ENCODE peak calls at places on chromosomes 11 and 22, in seven cellular contexts. A is coronary artery, Y is mesothelial cell of epicardium, O is Calu3, S is bronchial epithelial cell, G is foreskin fibroblast, N is GM06990. X is an unnamed sample.

GRCh38 chr22:19889951-19890350 is 35.3 kb upstream of the GNB1L start:
- DNase-seq in A (no peak), Y (no peak), O (no peak), S (no peak), G (no peak), N (no peak), X (no peak)

GRCh38 chr11:65613091-65613928 is 711 bp downstream of the MAP3K11 start:
- DNase-seq in A (no peak), Y (no peak), O (peak), S (no peak), G (no peak), N (no peak), X (no peak)

GRCh38 chr11:132858203-132858602 is 674.1 kb downstream of the OPCML start:
- DNase-seq in A (no peak), Y (peak), O (no peak), S (peak), G (no peak), N (no peak), X (no peak)

GRCh38 chr11:117792992-117793391 is 4.0 kb downstream of the DSCAML1 start:
- DNase-seq in A (no peak), Y (no peak), O (no peak), S (no peak), G (no peak), N (no peak), X (no peak)

GRCh38 chr11:8779107-8779506 is 96.5 kb downstream of the RPL27A start:
- DNase-seq in A (no peak), Y (no peak), O (no peak), S (peak), G (no peak), N (no peak), X (no peak)

GRCh38 chr11:47136921-47137320 is 39.8 kb downstream of the ARFGAP2 start:
- DNase-seq in A (no peak), Y (no peak), O (no peak), S (no peak), G (no peak), N (no peak), X (no peak)

GRCh38 chr11:44627911-44628729 is 62.7 kb downstream of the CD82 start:
- DNase-seq in A (peak), Y (peak), O (no peak), S (no peak), G (no peak), N (no peak), X (peak)

GRCh38 chr11:33410086-33410765 is 153.0 kb downstream of the HIPK3 start:
- DNase-seq in A (no peak), Y (no peak), O (no peak), S (no peak), G (no peak), N (no peak), X (no peak)

GRCh38 chr11:86818466-86819282 is 18.3 kb downstream of the PRSS23 start:
- DNase-seq in A (no peak), Y (no peak), O (no peak), S (peak), G (no peak), N (no peak), X (no peak)

GRCh38 chr11:6911946-6912345 is 8.9 kb upstream of the OR2D3 start:
- DNase-seq in A (no peak), Y (no peak), O (no peak), S (peak), G (peak), N (no peak), X (no peak)

GRCh38 chr11:66336234-66337102 is at the start of gene RIN1:
- DNase-seq in A (peak), Y (no peak), O (peak), S (peak), G (peak), N (peak), X (no peak)

GRCh38 chr22:44305455-44305854 is 7.3 kb downstream of the SHISAL1 start:
- DNase-seq in A (no peak), Y (no peak), O (no peak), S (no peak), G (no peak), N (no peak), X (no peak)

GRCh38 chr11:117866526-117866925 is 9.9 kb downstream of the FXYD6 start:
- DNase-seq in A (peak), Y (peak), O (no peak), S (no peak), G (no peak), N (no peak), X (no peak)

GRCh38 chr22:23237841-23238240 is 57.5 kb downstream of the BCR start:
- DNase-seq in A (no peak), Y (no peak), O (no peak), S (no peak), G (no peak), N (no peak), X (no peak)

GRCh38 chr22:21612858-21613257 is 17.0 kb downstream of the YDJC start:
- DNase-seq in A (no peak), Y (no peak), O (no peak), S (no peak), G (no peak), N (no peak), X (no peak)

DNA sequence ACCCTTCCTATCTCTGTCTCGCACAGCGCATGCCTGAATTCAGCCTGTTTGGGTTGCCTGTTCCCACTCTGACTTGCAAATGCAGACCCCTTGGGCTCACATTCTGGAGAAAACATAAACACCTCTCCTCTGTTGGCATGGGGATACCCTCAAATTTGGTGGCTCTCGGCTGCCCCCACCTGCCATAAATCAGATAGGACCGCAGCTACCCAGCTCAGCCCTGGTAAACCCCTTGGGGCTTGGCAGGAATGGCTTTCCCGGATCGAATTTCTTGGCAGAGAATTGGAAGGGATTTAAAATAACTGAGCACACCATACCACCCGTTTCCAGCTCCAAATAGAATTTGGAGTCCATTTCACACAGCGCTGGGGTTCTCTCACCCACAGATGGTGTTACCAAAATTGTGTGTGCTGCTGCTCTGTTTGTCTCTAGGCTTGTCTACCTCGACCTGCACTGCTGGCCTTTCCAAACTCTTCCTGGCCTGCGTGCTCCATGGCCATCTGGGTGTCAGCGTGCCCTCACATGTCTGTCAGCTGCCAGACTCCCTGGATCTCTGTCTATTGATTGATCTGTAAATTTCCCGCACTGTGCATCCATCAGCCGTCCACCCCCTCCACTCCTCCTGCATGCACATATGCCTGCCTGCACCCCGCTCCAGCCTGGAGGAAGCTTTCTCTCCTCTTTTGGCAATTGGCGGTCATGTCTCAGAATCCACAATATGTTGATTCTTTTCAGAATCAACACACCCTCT is 134.0 kb downstream of the NTM start:
- DNase-seq in A (no peak), Y (no peak), O (no peak), S (peak), G (no peak), N (no peak), X (no peak)
- TF ChIP-seq CTCF in A (no peak), Y (no peak), O (no peak), S (peak), G (no peak), N (peak), X (no peak)

GRCh38 chr11:102813484-102813883 is 15.5 kb upstream of the MMP1 start:
- DNase-seq in A (no peak), Y (no peak), O (no peak), S (peak), G (no peak), N (no peak), X (no peak)
- TF ChIP-seq CTCF in A (no peak), Y (no peak), O (no peak), S (no peak), G (no peak), N (no peak), X (no peak)

DNA sequence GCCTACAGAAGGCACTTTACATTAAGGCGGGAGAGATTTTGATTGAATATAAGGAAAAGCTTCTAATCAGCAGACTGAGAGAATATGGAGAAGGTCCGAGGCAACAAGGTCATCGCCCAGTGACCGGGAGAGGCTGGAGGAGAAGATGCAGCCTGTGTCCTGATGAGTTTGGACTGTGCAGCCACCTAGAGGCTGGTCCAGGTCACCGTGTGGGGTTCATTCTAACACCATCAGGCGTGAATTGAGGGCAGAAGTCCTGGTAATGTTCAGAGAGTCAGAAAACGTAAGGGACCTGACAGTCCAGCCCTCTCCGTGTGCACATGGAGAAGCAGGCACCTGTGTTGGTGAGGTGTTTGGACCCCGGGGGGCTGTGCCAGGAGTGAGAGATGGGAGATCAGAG is 102.7 kb downstream of the FEZ1 start:
- DNase-seq in A (no peak), Y (no peak), O (no peak), S (no peak), G (no peak), N (no peak), X (no peak)
- TF ChIP-seq CTCF in A (no peak), Y (no peak), O (no peak), S (no peak), G (no peak), N (peak), X (no peak)

GRCh38 chr11:2857276-2857675 is 28.3 kb downstream of the CDKN1C start:
- DNase-seq in A (no peak), Y (no peak), O (no peak), S (no peak), G (no peak), N (no peak), X (no peak)
- TF ChIP-seq CTCF in A (no peak), Y (no peak), O (no peak), S (no peak), G (no peak), N (no peak), X (no peak)

DNA sequence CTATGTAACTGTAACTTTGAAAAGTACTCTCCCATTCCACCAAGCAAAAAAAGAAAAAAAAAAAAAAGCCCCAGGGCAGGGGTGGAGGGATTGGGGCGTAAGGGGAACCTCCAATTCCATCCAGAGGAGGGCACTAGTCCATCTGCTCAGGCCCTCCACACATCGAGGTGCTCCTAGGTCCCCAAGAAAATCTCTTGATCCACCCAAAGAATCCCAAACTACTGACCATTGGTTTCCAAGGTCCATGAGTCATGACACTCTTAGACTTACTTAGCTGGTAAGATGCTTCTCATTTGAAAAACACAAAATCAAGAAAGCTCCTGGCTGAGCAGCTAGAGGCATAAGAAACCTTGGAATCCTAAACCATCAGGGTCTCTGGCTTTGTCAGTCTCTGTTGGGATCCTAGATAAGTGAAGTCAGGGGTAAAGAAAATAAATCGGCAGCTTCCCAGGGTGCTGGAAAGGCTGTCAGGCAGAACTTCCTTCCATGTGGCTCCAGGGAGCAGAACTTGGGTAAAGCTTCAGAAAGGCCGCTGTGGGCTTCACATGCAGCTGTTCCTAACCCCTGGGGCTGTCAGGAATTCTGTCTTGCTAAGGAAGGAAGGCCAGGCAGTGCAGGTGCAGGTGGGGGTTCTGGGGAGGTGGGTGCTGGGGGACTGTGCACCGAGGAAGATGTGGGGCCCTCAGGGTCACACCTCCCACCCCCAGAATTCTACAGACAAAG is 49.4 kb upstream of the ADA2 start:
- DNase-seq in A (no peak), Y (no peak), O (no peak), S (no peak), G (no peak), N (no peak), X (no peak)
- TF ChIP-seq CTCF in A (no peak), Y (no peak), O (no peak), S (no peak), G (no peak), N (peak), X (no peak)